ENCODE peak calls at places on chromosome 9, in four cellular contexts. W is HepG2, D is K562, H is HCT116. M is an unnamed sample.

GRCh38 chr9:133252301-133252776 is 22.7 kb downstream of the ABO start:
- DNase-seq in W (no peak), D (no peak), H (peak; percentile 27), M (peak; percentile 19)

GRCh38 chr9:87670572-87671264 is 55.2 kb upstream of the CTSL start:
- DNase-seq in W (no peak), D (no peak), H (no peak), M (no peak)

GRCh38 chr9:121906074-121906520 is 187.0 kb downstream of the TTLL11 start:
- DNase-seq in W (no peak), D (no peak), H (no peak), M (no peak)

GRCh38 chr9:124352616-124353015 is 62.6 kb downstream of the PSMB7 start:
- DNase-seq in W (no peak), D (no peak), H (no peak), M (no peak)

GRCh38 chr9:92438900-92439526 is 14.7 kb upstream of the OMD start:
- DNase-seq in W (no peak), D (no peak), H (peak; percentile 3), M (peak; percentile 19)

GRCh38 chr9:95991326-95991725 is 115.8 kb downstream of the ERCC6L2 start:
- DNase-seq in W (no peak), D (no peak), H (no peak), M (no peak)

GRCh38 chr9:133333566-133333965 is 2.4 kb downstream of the SURF6 start:
- DNase-seq in W (no peak), D (peak; percentile 57), H (no peak), M (no peak)

GRCh38 chr9:37180138-37180537 is 59.8 kb downstream of the ZCCHC7 start:
- DNase-seq in W (no peak), D (no peak), H (no peak), M (no peak)

GRCh38 chr9:133953976-133954709 is 38.0 kb downstream of the VAV2 start:
- DNase-seq in W (no peak), D (no peak), H (no peak), M (no peak)

GRCh38 chr9:92564479-92564878 is 28.7 kb upstream of the ECM2 start:
- DNase-seq in W (no peak), D (no peak), H (no peak), M (no peak)

GRCh38 chr9:82031538-82032280 is 43.1 kb downstream of the SPATA31D1 start:
- DNase-seq in W (peak; percentile 2), D (no peak), H (peak; percentile 28), M (no peak)

GRCh38 chr9:70427161-70427945 is 12.9 kb upstream of the KLF9 start:
- DNase-seq in W (no peak), D (no peak), H (no peak), M (no peak)

GRCh38 chr9:13791816-13792215 is 512.3 kb upstream of the MPDZ start:
- DNase-seq in W (peak; percentile 58), D (no peak), H (no peak), M (no peak)

GRCh38 chr9:13351768-13352386 is 72.4 kb upstream of the MPDZ start:
- DNase-seq in W (peak; percentile 23), D (no peak), H (peak; percentile 7), M (peak; percentile 24)

GRCh38 chr9:486156-486555 is 271.5 kb downstream of the DOCK8 start:
- DNase-seq in W (no peak), D (no peak), H (no peak), M (no peak)

GRCh38 chr9:70924905-70925547 is 196.4 kb downstream of the TRPM3 start:
- DNase-seq in W (peak; percentile 56), D (peak; percentile 7), H (peak; percentile 48), M (peak; percentile 17)

GRCh38 chr9:137150485-137151060 is 11.6 kb downstream of the GRIN1 start:
- DNase-seq in W (peak; percentile 84), D (no peak), H (peak; percentile 81), M (no peak)

GRCh38 chr9:131043097-131043496 is 34.1 kb downstream of the LAMC3 start:
- DNase-seq in W (no peak), D (no peak), H (no peak), M (no peak)

GRCh38 chr9:32455738-32456137 is 70.3 kb downstream of the RIGI start:
- DNase-seq in W (no peak), D (no peak), H (no peak), M (no peak)

GRCh38 chr9:112731971-112732370 is 14.1 kb upstream of the INIP start:
- DNase-seq in W (peak; percentile 92), D (no peak), H (no peak), M (no peak)

GRCh38 chr9:94156549-94157407 is 72.5 kb downstream of the PTPDC1 start:
- DNase-seq in W (peak; percentile 80), D (peak; percentile 25), H (no peak), M (no peak)

GRCh38 chr9:109035684-109036423 is 22.6 kb upstream of the CTNNAL1 start:
- DNase-seq in W (peak; percentile 90), D (no peak), H (peak; percentile 74), M (no peak)

GRCh38 chr9:125929846-125930245 is 182.7 kb downstream of the PBX3 start:
- DNase-seq in W (no peak), D (no peak), H (no peak), M (no peak)

GRCh38 chr9:32551491-32552049 is 557 bp upstream of the SMIM27 start:
- DNase-seq in W (peak; percentile 14), D (peak; percentile 12), H (peak; percentile 7), M (peak; percentile 32)

GRCh38 chr9:123417289-123418051 is 61.5 kb downstream of the CRB2 start:
- DNase-seq in W (no peak), D (no peak), H (no peak), M (no peak)

GRCh38 chr9:22683393-22684075 is 236.9 kb downstream of the DMRTA1 start:
- DNase-seq in W (no peak), D (no peak), H (no peak), M (no peak)

GRCh38 chr9:106920701-106921283 is 57.8 kb downstream of the ZNF462 start:
- DNase-seq in W (peak; percentile 18), D (no peak), H (peak; percentile 12), M (no peak)

GRCh38 chr9:34576943-34577634 is 12.4 kb downstream of the CNTFR start:
- DNase-seq in W (no peak), D (peak; percentile 35), H (no peak), M (peak; percentile 67)

GRCh38 chr9:34574632-34575031 is 14.9 kb downstream of the CNTFR start:
- DNase-seq in W (no peak), D (no peak), H (no peak), M (no peak)

GRCh38 chr9:34576593-34576935 is 13.0 kb downstream of the CNTFR start:
- DNase-seq in W (no peak), D (no peak), H (no peak), M (no peak)

GRCh38 chr9:34577635-34578240 is 11.8 kb downstream of the CNTFR start:
- DNase-seq in W (no peak), D (peak; percentile 31), H (no peak), M (peak; percentile 86)

GRCh38 chr9:34575775-34576592 is 13.5 kb downstream of the CNTFR start:
- DNase-seq in W (no peak), D (no peak), H (no peak), M (no peak)
- TF ChIP-seq ELF1 in W (no peak), D (no peak), H (no peak), M (no peak)

DNA sequence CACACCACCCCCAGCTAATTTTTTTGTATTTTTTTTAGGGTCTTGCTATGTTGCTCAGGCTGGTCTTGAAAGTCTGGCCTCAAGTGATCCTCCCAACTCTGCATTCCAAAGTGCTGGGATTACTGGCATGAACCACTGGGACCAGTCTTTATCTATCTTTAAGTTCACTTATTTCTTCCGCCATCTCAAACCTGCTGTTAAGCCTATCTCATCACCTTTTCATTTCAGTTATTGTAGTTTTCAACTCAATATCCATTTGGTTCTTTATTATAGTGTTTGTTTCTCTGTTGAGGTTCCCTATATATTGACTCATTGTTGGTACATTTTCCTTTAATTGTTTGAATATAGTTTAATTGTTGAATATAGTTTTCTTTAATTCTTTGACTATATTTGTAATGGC is 48.1 kb downstream of the GALNT12 start:
- DNase-seq in W (no peak), D (no peak), H (no peak), M (no peak)
- TF ChIP-seq ELF1 in W (no peak), D (no peak), H (no peak), M (no peak)

GRCh38 chr9:129235931-129236331 is 57.9 kb upstream of the IER5L start:
- DNase-seq in W (no peak), D (no peak), H (no peak), M (no peak)

GRCh38 chr9:129235041-129235930 is 57.2 kb upstream of the IER5L start:
- DNase-seq in W (no peak), D (no peak), H (no peak), M (no peak)

GRCh38 chr9:129237804-129238203 is 59.7 kb upstream of the IER5L start:
- DNase-seq in W (no peak), D (no peak), H (no peak), M (no peak)

GRCh38 chr9:129237195-129237611 is 59.1 kb upstream of the IER5L start:
- DNase-seq in W (no peak), D (peak; percentile 54), H (no peak), M (no peak)

DNA sequence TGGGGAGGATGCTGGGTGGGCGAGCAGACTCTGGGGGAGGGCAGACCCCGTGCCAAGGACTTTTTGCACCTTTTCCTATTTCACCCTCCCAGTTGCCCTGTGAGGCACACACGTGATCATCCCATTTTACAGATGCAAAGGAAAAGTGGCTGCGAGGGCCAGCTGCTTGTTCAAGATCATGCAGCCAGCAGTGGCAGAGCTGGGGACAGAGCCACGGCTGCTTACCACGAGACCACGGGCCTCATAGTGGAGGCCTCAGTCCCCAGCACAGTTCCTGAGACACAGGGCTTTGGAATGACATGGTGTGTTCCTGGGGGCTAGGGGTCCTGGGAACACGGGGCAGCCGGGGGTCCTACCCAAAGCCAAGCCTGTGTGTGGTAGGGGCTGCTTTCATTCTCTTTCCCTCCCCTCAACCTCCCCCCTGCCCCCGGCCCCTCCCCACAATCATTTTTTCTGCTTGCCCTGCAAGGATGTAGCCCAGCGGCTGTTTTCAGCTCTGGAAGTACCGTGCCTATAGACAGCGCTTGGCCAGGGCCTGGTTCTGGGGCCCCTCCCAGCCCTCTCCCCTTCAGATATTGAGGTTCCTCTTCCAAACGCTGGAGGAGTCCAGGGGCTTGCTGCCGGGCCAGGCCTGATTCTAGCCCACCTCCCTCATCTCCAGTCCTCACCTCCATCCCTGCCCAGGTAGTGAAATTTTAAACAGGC is 58.5 kb upstream of the IER5L start:
- DNase-seq in W (no peak), D (no peak), H (no peak), M (no peak)
- TF ChIP-seq ELF1 in W (no peak), D (no peak), H (no peak), M (no peak)

DNA sequence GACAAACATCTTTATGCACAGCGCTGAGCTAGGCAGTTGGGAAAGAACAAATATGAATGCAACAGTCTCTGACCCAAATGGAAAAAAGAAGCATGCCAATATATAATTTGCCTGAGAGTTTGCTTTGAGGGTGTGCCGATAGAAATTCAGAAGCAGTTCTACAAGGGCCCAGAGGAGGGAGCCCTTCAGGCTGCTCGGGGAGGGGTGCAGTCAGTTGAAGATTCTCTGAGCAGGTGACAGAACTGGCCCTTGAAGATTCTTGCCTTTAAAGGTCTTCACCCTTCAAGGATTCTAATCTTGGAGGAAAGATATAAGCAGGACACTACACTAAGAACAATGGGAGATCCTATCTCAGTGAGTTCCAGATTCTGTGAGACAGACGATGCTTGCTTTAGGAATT is 3.7 kb upstream of the PAPPA start:
- DNase-seq in W (no peak), D (peak; percentile 34), H (peak; percentile 22), M (peak; percentile 53)
- TF ChIP-seq ELF1 in W (no peak), D (no peak), H (no peak), M (no peak)

M was measured in SK-N-SH.